ENCODE peak calls at places on chromosomes 16 and 17, in seven cellular contexts. Z is NCI-H524, H is M059J, Y is cardiac fibroblast, D is K562, J is astrocyte of the spinal cord, K is NCI-H1694 treated with DMSO at 0.1 percent for 48 hours. O is an unnamed sample.

GRCh38 chr17:21679256-21680146 is 12.8 kb upstream of the KCNJ18 start:
- DNase-seq in H (no peak), J (no peak), Z (no peak), D (no peak), K (no peak), Y (no peak), O (no peak)

GRCh38 chr17:56604691-56605090 is 11.2 kb downstream of the NOG start:
- DNase-seq in Z (no peak), J (no peak), Y (no peak), K (no peak), H (no peak), D (no peak), O (no peak)

GRCh38 chr16:3004319-3004718 is 8.4 kb upstream of the CLDN9 start:
- DNase-seq in H (no peak), K (no peak), D (no peak), Z (no peak), J (no peak), Y (no peak), O (no peak)

GRCh38 chr16:85334718-85335583 is 222.7 kb upstream of the CIBAR2 start:
- DNase-seq in Y (no peak), D (peak; percentile 70), H (peak; percentile 40), K (no peak), Z (no peak), J (no peak), O (peak; percentile 59)

GRCh38 chr17:77011173-77012011 is 129.4 kb upstream of the SEC14L1 start:
- DNase-seq in Z (peak; percentile 53), Y (peak; percentile 61), J (peak; percentile 49), D (no peak), H (peak; percentile 43), K (peak; percentile 33), O (peak; percentile 74)

GRCh38 chr16:68685685-68686478 is 40.8 kb downstream of the CDH3 start:
- DNase-seq in H (peak; percentile 34), D (no peak), Z (no peak), J (no peak), Y (no peak), K (no peak), O (no peak)

GRCh38 chr16:85935391-85935956 is 36.5 kb downstream of the IRF8 start:
- DNase-seq in Y (no peak), J (no peak), D (no peak), K (no peak), Z (no peak), H (no peak), O (no peak)

GRCh38 chr17:7242717-7243576 is 698 bp upstream of the GABARAP start:
- DNase-seq in Y (peak; percentile 98), D (peak; percentile 73), J (peak; percentile 97), H (peak; percentile 89), Z (peak; percentile 71), K (peak; percentile 92), O (peak; percentile 96)

GRCh38 chr17:44623070-44623725 is 33.1 kb upstream of the MEIOC start:
- DNase-seq in Y (no peak), J (peak; percentile 34), Z (no peak), D (no peak), H (peak; percentile 58), K (no peak), O (no peak)

GRCh38 chr17:35286120-35286781 is 43.4 kb downstream of the SLFN5 start:
- DNase-seq in Y (peak; percentile 26), D (no peak), J (no peak), Z (no peak), H (no peak), K (no peak), O (no peak)

GRCh38 chr17:550776-551175 is 163.9 kb downstream of the VPS53 start:
- DNase-seq in K (no peak), Y (no peak), Z (no peak), H (peak; percentile 57), D (no peak), J (peak; percentile 52), O (no peak)

GRCh38 chr17:51322390-51323029 is 62.2 kb downstream of the UTP18 start:
- DNase-seq in K (peak; percentile 83), J (no peak), D (peak; percentile 27), Y (peak; percentile 33), H (peak; percentile 15), Z (peak; percentile 33), O (no peak)

GRCh38 chr17:56389356-56389755 is 204.1 kb upstream of the NOG start:
- DNase-seq in Y (no peak), H (no peak), D (no peak), K (no peak), J (no peak), Z (no peak), O (no peak)

GRCh38 chr17:41322264-41322902 is 6.9 kb upstream of the KRTAP17-1 start:
- DNase-seq in Z (no peak), Y (peak; percentile 67), J (peak; percentile 75), H (peak; percentile 67), K (peak; percentile 64), D (peak; percentile 42), O (no peak)

GRCh38 chr17:68198931-68199836 is 48.7 kb upstream of the AMZ2 start:
- DNase-seq in D (no peak), Y (no peak), H (no peak), Z (no peak), J (peak; percentile 8), K (no peak), O (peak; percentile 58)

GRCh38 chr17:44039829-44040635 is 25.3 kb upstream of the TMEM101 start:
- DNase-seq in D (no peak), Y (no peak), J (peak; percentile 11), K (no peak), H (no peak), Z (no peak), O (no peak)

GRCh38 chr17:12277827-12278226 is 257.1 kb downstream of the MAP2K4 start:
- DNase-seq in D (no peak), Z (no peak), H (no peak), Y (no peak), K (no peak), J (no peak), O (no peak)

GRCh38 chr16:20387978-20388377 is 16.6 kb downstream of the PDILT start:
- DNase-seq in H (no peak), K (no peak), D (no peak), J (no peak), Y (no peak), Z (no peak), O (no peak)

GRCh38 chr16:12094537-12095265 is 118.2 kb downstream of the SNX29 start:
- DNase-seq in Y (no peak), J (no peak), H (no peak), K (no peak), D (no peak), Z (no peak), O (no peak)

GRCh38 chr16:22694887-22695382 is 119.0 kb upstream of the HS3ST2 start:
- DNase-seq in H (peak; percentile 61), J (peak; percentile 84), Z (no peak), K (no peak), D (no peak), Y (peak; percentile 54), O (no peak)

GRCh38 chr16:66639091-66639885 is 34.8 kb downstream of the CMTM3 start:
- DNase-seq in H (no peak), K (no peak), J (no peak), Z (no peak), Y (peak; percentile 24), D (no peak), O (no peak)

GRCh38 chr17:42985225-42985624 is 4.9 kb downstream of the RUNDC1 start:
- DNase-seq in Z (no peak), J (no peak), K (no peak), Y (no peak), D (no peak), H (no peak), O (no peak)

GRCh38 chr17:9237661-9238301 is 216.5 kb downstream of the NTN1 start:
- DNase-seq in K (no peak), Z (no peak), D (no peak), H (peak; percentile 9), Y (no peak), J (no peak), O (no peak)

GRCh38 chr16:4980691-4981090 is 22.6 kb downstream of the SEC14L5 start:
- DNase-seq in J (no peak), H (no peak), K (no peak), D (no peak), Y (no peak), Z (no peak), O (no peak)

O was measured in WTC11.